ENCODE peak calls at places on chromosome 5, in six cellular contexts. U, O, L, E, M and K are unnamed samples.

GRCh38 chr5:149315753-149316152 is 29.5 kb upstream of the GRPEL2 start:
- DNase-seq in U (no peak), O (no peak), L (no peak), E (no peak), M (no peak), K (no peak)

GRCh38 chr5:173689171-173689676 is 72.8 kb upstream of the BOD1 start:
- DNase-seq in U (no peak), O (no peak), L (no peak), E (no peak), M (no peak), K (no peak)

GRCh38 chr5:151739939-151740335 is 18.5 kb downstream of the ATOX1 start:
- DNase-seq in U (no peak), O (peak; percentile 93), L (no peak), E (no peak), M (no peak), K (peak; percentile 92)

GRCh38 chr5:133029321-133029720 is 3.0 kb upstream of the ZCCHC10 start:
- DNase-seq in U (no peak), O (no peak), L (no peak), E (no peak), M (no peak), K (no peak)

GRCh38 chr5:177195307-177195952 is 61.9 kb downstream of the NSD1 start:
- DNase-seq in U (no peak), O (no peak), L (no peak), E (no peak), M (no peak), K (no peak)

GRCh38 chr5:110716247-110717245 is 9.9 kb downstream of the TMEM232 start:
- DNase-seq in U (no peak), O (no peak), L (no peak), E (no peak), M (no peak), K (peak; percentile 14)

GRCh38 chr5:143397302-143398052 is 6.0 kb downstream of the NR3C1 start:
- DNase-seq in U (no peak), O (no peak), L (no peak), E (no peak), M (no peak), K (no peak)

GRCh38 chr5:34576849-34577248 is 79.3 kb upstream of the RAI14 start:
- DNase-seq in U (no peak), O (peak; percentile 43), L (no peak), E (no peak), M (no peak), K (no peak)

GRCh38 chr5:90093931-90094485 is 315.5 kb downstream of the CETN3 start:
- DNase-seq in U (no peak), O (no peak), L (no peak), E (no peak), M (no peak), K (no peak)

GRCh38 chr5:33231214-33231710 is 209.5 kb upstream of the TARS1 start:
- DNase-seq in U (no peak), O (no peak), L (no peak), E (no peak), M (no peak), K (peak; percentile 36)

GRCh38 chr5:9423611-9424010 is 122.3 kb downstream of the SEMA5A start:
- DNase-seq in U (no peak), O (peak; percentile 33), L (no peak), E (no peak), M (no peak), K (peak; percentile 65)

GRCh38 chr5:147731708-147732551 is 50.6 kb downstream of the JAKMIP2 start:
- DNase-seq in U (no peak), O (no peak), L (no peak), E (no peak), M (no peak), K (no peak)

GRCh38 chr5:103441523-103441922 is 121.1 kb downstream of the NUDT12 start:
- DNase-seq in U (no peak), O (no peak), L (no peak), E (no peak), M (no peak), K (peak; percentile 21)

GRCh38 chr5:82406200-82406773 is 128.1 kb upstream of the RPS23 start:
- DNase-seq in U (no peak), O (peak; percentile 72), L (no peak), E (no peak), M (peak; percentile 52), K (peak; percentile 55)

GRCh38 chr5:30600892-30601291 is 592.6 kb upstream of the CDH6 start:
- DNase-seq in U (no peak), O (no peak), L (no peak), E (no peak), M (no peak), K (no peak)

GRCh38 chr5:54944364-54944763 is 41.0 kb downstream of the ESM1 start:
- DNase-seq in U (peak; percentile 63), O (peak; percentile 32), L (peak; percentile 24), E (no peak), M (no peak), K (peak; percentile 40)

GRCh38 chr5:75054110-75054930 is 2.0 kb upstream of the GCNT4 start:
- DNase-seq in U (no peak), O (peak; percentile 52), L (no peak), E (no peak), M (peak; percentile 52), K (peak; percentile 8)

GRCh38 chr5:45508155-45508554 is 188.0 kb downstream of the HCN1 start:
- DNase-seq in U (no peak), O (no peak), L (no peak), E (peak; percentile 31), M (no peak), K (no peak)

GRCh38 chr5:172904643-172905345 is 54.4 kb upstream of the RPL26L1 start:
- DNase-seq in U (no peak), O (peak; percentile 68), L (no peak), E (peak; percentile 0), M (peak; percentile 80), K (peak; percentile 77)

GRCh38 chr5:79109527-79110492 is 1.8 kb upstream of the BHMT start:
- DNase-seq in U (peak; percentile 21), O (no peak), L (no peak), E (no peak), M (no peak), K (no peak)

GRCh38 chr5:40689442-40689841 is 9.7 kb downstream of the PTGER4 start:
- DNase-seq in U (no peak), O (peak; percentile 95), L (no peak), E (no peak), M (no peak), K (peak; percentile 96)

GRCh38 chr5:140251527-140251973 is 51.4 kb downstream of the PFDN1 start:
- DNase-seq in U (peak; percentile 19), O (peak; percentile 98), L (no peak), E (no peak), M (peak; percentile 47), K (peak; percentile 90)

GRCh38 chr5:52801329-52801728 is 13.6 kb downstream of the ITGA1 start:
- DNase-seq in U (no peak), O (no peak), L (no peak), E (no peak), M (no peak), K (peak; percentile 55)

GRCh38 chr5:84614907-84615306 is 230.2 kb upstream of the EDIL3 start:
- DNase-seq in U (no peak), O (no peak), L (no peak), E (no peak), M (no peak), K (no peak)

GRCh38 chr5:1720396-1721110 is 79.1 kb downstream of the MRPL36 start:
- DNase-seq in U (no peak), O (no peak), L (no peak), E (no peak), M (no peak), K (no peak)

GRCh38 chr5:40557486-40557885 is 122.2 kb upstream of the PTGER4 start:
- DNase-seq in U (no peak), O (peak; percentile 34), L (no peak), E (no peak), M (no peak), K (no peak)

GRCh38 chr5:132411382-132411925 is 41.9 kb downstream of the SLC22A5 start:
- DNase-seq in U (peak; percentile 21), O (no peak), L (no peak), E (no peak), M (no peak), K (no peak)

GRCh38 chr5:61467766-61468482 is 135.9 kb downstream of the ZSWIM6 start:
- DNase-seq in U (no peak), O (peak; percentile 6), L (no peak), E (no peak), M (no peak), K (peak; percentile 49)